ENCODE peak calls at places on chromosomes 3 and 15, in seven cellular contexts. One of them, this sample, is unnamed.

GRCh38 chr3:197083486-197083885 is 53.9 kb upstream of the MELTF start:
- DNase-seq in NCI-H1092 treated with DMSO at 0.1 percent for 48 hours: no peak
- DNase-seq in stimulated activated CD4-positive, alpha-beta T cell treated with anti-CD3 and anti-CD28 coated beads, Interleukin-15, amount 100 ng/mL, for 24 hours: peak
- DNase-seq in CD8-positive, alpha-beta T cell: no peak
- DNase-seq in ELF-1: peak
- DNase-seq in amniotic stem cell: peak
- DNase-seq in immature natural killer cell: no peak
- DNase-seq in this sample: peak

GRCh38 chr3:22606938-22607337 is 596.2 kb upstream of the UBE2E2 start:
- DNase-seq in NCI-H1092 treated with DMSO at 0.1 percent for 48 hours: no peak
- DNase-seq in stimulated activated CD4-positive, alpha-beta T cell treated with anti-CD3 and anti-CD28 coated beads, Interleukin-15, amount 100 ng/mL, for 24 hours: no peak
- DNase-seq in CD8-positive, alpha-beta T cell: no peak
- DNase-seq in ELF-1: no peak
- DNase-seq in amniotic stem cell: no peak
- DNase-seq in immature natural killer cell: no peak
- DNase-seq in this sample: no peak

GRCh38 chr3:194395767-194396527 is 3.1 kb downstream of the GP5 start:
- DNase-seq in NCI-H1092 treated with DMSO at 0.1 percent for 48 hours: no peak
- DNase-seq in stimulated activated CD4-positive, alpha-beta T cell treated with anti-CD3 and anti-CD28 coated beads, Interleukin-15, amount 100 ng/mL, for 24 hours: peak
- DNase-seq in CD8-positive, alpha-beta T cell: peak
- DNase-seq in ELF-1: peak
- DNase-seq in amniotic stem cell: no peak
- DNase-seq in immature natural killer cell: no peak
- DNase-seq in this sample: no peak

GRCh38 chr3:127867986-127868385 is 45.7 kb upstream of the MGLL start:
- DNase-seq in NCI-H1092 treated with DMSO at 0.1 percent for 48 hours: no peak
- DNase-seq in stimulated activated CD4-positive, alpha-beta T cell treated with anti-CD3 and anti-CD28 coated beads, Interleukin-15, amount 100 ng/mL, for 24 hours: no peak
- DNase-seq in CD8-positive, alpha-beta T cell: no peak
- DNase-seq in ELF-1: no peak
- DNase-seq in amniotic stem cell: no peak
- DNase-seq in immature natural killer cell: no peak
- DNase-seq in this sample: no peak

GRCh38 chr3:98980915-98981596 is 79.6 kb upstream of the DCBLD2 start:
- DNase-seq in NCI-H1092 treated with DMSO at 0.1 percent for 48 hours: no peak
- DNase-seq in stimulated activated CD4-positive, alpha-beta T cell treated with anti-CD3 and anti-CD28 coated beads, Interleukin-15, amount 100 ng/mL, for 24 hours: no peak
- DNase-seq in CD8-positive, alpha-beta T cell: no peak
- DNase-seq in ELF-1: no peak
- DNase-seq in amniotic stem cell: no peak
- DNase-seq in immature natural killer cell: no peak
- DNase-seq in this sample: peak

GRCh38 chr3:183984749-183985729 is 32.6 kb downstream of the ABCC5 start:
- DNase-seq in NCI-H1092 treated with DMSO at 0.1 percent for 48 hours: no peak
- DNase-seq in stimulated activated CD4-positive, alpha-beta T cell treated with anti-CD3 and anti-CD28 coated beads, Interleukin-15, amount 100 ng/mL, for 24 hours: no peak
- DNase-seq in CD8-positive, alpha-beta T cell: no peak
- DNase-seq in ELF-1: peak
- DNase-seq in amniotic stem cell: no peak
- DNase-seq in immature natural killer cell: no peak
- DNase-seq in this sample: no peak

GRCh38 chr3:195458188-195458800 is 15.5 kb upstream of the ACAP2 start:
- DNase-seq in NCI-H1092 treated with DMSO at 0.1 percent for 48 hours: no peak
- DNase-seq in stimulated activated CD4-positive, alpha-beta T cell treated with anti-CD3 and anti-CD28 coated beads, Interleukin-15, amount 100 ng/mL, for 24 hours: no peak
- DNase-seq in CD8-positive, alpha-beta T cell: no peak
- DNase-seq in ELF-1: no peak
- DNase-seq in amniotic stem cell: no peak
- DNase-seq in immature natural killer cell: peak
- DNase-seq in this sample: no peak

GRCh38 chr3:13569641-13570390 is 20.9 kb downstream of the FBLN2 start:
- DNase-seq in NCI-H1092 treated with DMSO at 0.1 percent for 48 hours: no peak
- DNase-seq in stimulated activated CD4-positive, alpha-beta T cell treated with anti-CD3 and anti-CD28 coated beads, Interleukin-15, amount 100 ng/mL, for 24 hours: no peak
- DNase-seq in CD8-positive, alpha-beta T cell: no peak
- DNase-seq in ELF-1: no peak
- DNase-seq in amniotic stem cell: no peak
- DNase-seq in immature natural killer cell: no peak
- DNase-seq in this sample: no peak

GRCh38 chr15:79459666-79460065 is 27.5 kb downstream of the MINAR1 start:
- DNase-seq in NCI-H1092 treated with DMSO at 0.1 percent for 48 hours: no peak
- DNase-seq in stimulated activated CD4-positive, alpha-beta T cell treated with anti-CD3 and anti-CD28 coated beads, Interleukin-15, amount 100 ng/mL, for 24 hours: no peak
- DNase-seq in CD8-positive, alpha-beta T cell: no peak
- DNase-seq in ELF-1: no peak
- DNase-seq in amniotic stem cell: no peak
- DNase-seq in immature natural killer cell: no peak
- DNase-seq in this sample: no peak

GRCh38 chr3:82030932-82031331 is 269.5 kb upstream of the GBE1 start:
- DNase-seq in NCI-H1092 treated with DMSO at 0.1 percent for 48 hours: no peak
- DNase-seq in stimulated activated CD4-positive, alpha-beta T cell treated with anti-CD3 and anti-CD28 coated beads, Interleukin-15, amount 100 ng/mL, for 24 hours: no peak
- DNase-seq in CD8-positive, alpha-beta T cell: no peak
- DNase-seq in ELF-1: no peak
- DNase-seq in amniotic stem cell: no peak
- DNase-seq in immature natural killer cell: no peak
- DNase-seq in this sample: no peak